ENCODE peak calls at places on chromosomes 4 and X, in ten cellular contexts. X, E, S, C, W, P, Z, G, M and B are unnamed samples.

GRCh38 chr4:111274486-111274885 is 651.6 kb upstream of the PITX2 start:
- DNase-seq in S (no peak), M (no peak), X (no peak), G (no peak), C (no peak), E (no peak), Z (no peak), P (no peak), W (no peak), B (no peak)

GRCh38 chr4:154329268-154329858 is 162.2 kb downstream of the DCHS2 start:
- DNase-seq in G (peak; percentile 45), P (peak; percentile 11), W (no peak), E (no peak), M (no peak), X (peak; percentile 56), C (no peak), Z (no peak), S (no peak), B (no peak)

GRCh38 chrX:13383907-13384306 is 64.1 kb upstream of the ATXN3L start:
- DNase-seq in Z (no peak), P (no peak), G (no peak), W (no peak), S (no peak), C (no peak), X (no peak), E (no peak), M (no peak), B (no peak)

GRCh38 chrX:10119399-10119990 is 37.3 kb upstream of the CLCN4 start:
- DNase-seq in W (no peak), P (peak; percentile 50), G (peak; percentile 68), C (peak; percentile 82), X (peak; percentile 86), E (peak; percentile 80), Z (peak; percentile 65), S (peak; percentile 89), M (peak; percentile 76), B (no peak)

GRCh38 chr4:186243331-186243730 is 16.0 kb downstream of the KLKB1 start:
- DNase-seq in P (no peak), C (no peak), E (no peak), G (no peak), X (no peak), M (no peak), S (no peak), Z (no peak), W (no peak), B (no peak)

GRCh38 chr4:32031026-32031425 is 1310.9 kb downstream of the PCDH7 start:
- DNase-seq in W (no peak), S (no peak), P (no peak), Z (no peak), M (no peak), X (no peak), C (no peak), E (no peak), G (no peak), B (no peak)

GRCh38 chrX:119234931-119235555 is 1.0 kb upstream of the PGRMC1 start:
- DNase-seq in C (no peak), S (no peak), E (no peak), X (peak; percentile 63), M (no peak), Z (peak; percentile 8), W (no peak), P (no peak), G (no peak), B (no peak)

GRCh38 chrX:105502336-105502735 is 281.8 kb upstream of the TEX13A start:
- DNase-seq in M (no peak), P (no peak), E (no peak), X (no peak), W (no peak), Z (no peak), C (no peak), G (no peak), S (no peak), B (no peak)

GRCh38 chrX:57821703-57822375 is 88.4 kb downstream of the ZXDA start:
- DNase-seq in M (peak; percentile 25), C (no peak), X (peak; percentile 43), W (no peak), P (peak; percentile 26), S (no peak), G (peak; percentile 83), E (peak; percentile 8), Z (peak; percentile 15), B (peak; percentile 47)

GRCh38 chrX:13373807-13374187 is 53.9 kb upstream of the ATXN3L start:
- DNase-seq in C (no peak), W (no peak), E (no peak), S (no peak), G (no peak), X (no peak), P (no peak), M (no peak), Z (no peak), B (no peak)

GRCh38 chr4:56655627-56656345 is 25.3 kb downstream of the HOPX start:
- DNase-seq in C (no peak), W (no peak), G (no peak), E (peak; percentile 10), M (peak; percentile 84), Z (no peak), P (no peak), X (no peak), S (no peak), B (peak; percentile 32)

GRCh38 chr4:127618427-127618826 is 14.3 kb upstream of the INTU start:
- DNase-seq in P (no peak), Z (no peak), S (no peak), W (no peak), M (no peak), C (no peak), G (no peak), X (no peak), E (no peak), B (no peak)

GRCh38 chr4:127623755-127624087 is 9.0 kb upstream of the INTU start:
- DNase-seq in P (no peak), W (peak; percentile 60), E (no peak), Z (no peak), S (no peak), M (no peak), C (no peak), G (no peak), X (no peak), B (peak; percentile 5)

GRCh38 chr4:127622621-127622922 is 10.2 kb upstream of the INTU start:
- DNase-seq in C (no peak), P (no peak), Z (no peak), W (no peak), M (no peak), S (no peak), X (no peak), G (no peak), E (no peak), B (no peak)

GRCh38 chr4:127624176-127624575 is 8.6 kb upstream of the INTU start:
- DNase-seq in C (no peak), G (no peak), W (no peak), X (no peak), S (no peak), M (no peak), Z (no peak), P (no peak), E (no peak), B (no peak)

GRCh38 chr4:127622923-127623754 is 9.6 kb upstream of the INTU start:
- DNase-seq in W (peak; percentile 76), S (no peak), P (no peak), C (no peak), M (peak; percentile 82), E (peak; percentile 13), G (no peak), Z (no peak), X (peak; percentile 94), B (peak; percentile 52)
- TF ChIP-seq CTCF in W (peak; percentile 32), S (no peak), P (no peak), C (no peak), M (peak; percentile 33), E (no peak), G (no peak), Z (no peak), X (peak; percentile 72), B (no peak)

GRCh38 chr4:183450108-183450507 is 5.7 kb downstream of the CDKN2AIP start:
- DNase-seq in P (no peak), S (no peak), G (no peak), E (no peak), Z (no peak), C (no peak), M (no peak), W (no peak), X (no peak), B (no peak)

GRCh38 chr4:183449193-183449888 is 4.9 kb downstream of the CDKN2AIP start:
- DNase-seq in P (no peak), M (no peak), C (no peak), X (no peak), S (no peak), Z (no peak), E (no peak), W (no peak), G (no peak), B (no peak)

GRCh38 chr4:183448436-183448835 is 4.0 kb downstream of the CDKN2AIP start:
- DNase-seq in P (no peak), G (no peak), E (no peak), X (no peak), W (no peak), S (no peak), C (no peak), Z (no peak), M (no peak), B (no peak)

GRCh38 chr4:183444953-183445543 is 612 bp downstream of the CDKN2AIP start:
- DNase-seq in S (peak; percentile 60), X (no peak), Z (peak; percentile 52), G (peak; percentile 61), M (peak; percentile 71), E (peak; percentile 52), P (peak; percentile 51), C (peak; percentile 46), W (peak; percentile 82), B (peak; percentile 80)

GRCh38 chr4:183447646-183448045 is 3.2 kb downstream of the CDKN2AIP start:
- DNase-seq in X (no peak), C (no peak), G (no peak), W (no peak), S (no peak), Z (no peak), M (no peak), E (no peak), P (no peak), B (no peak)
- H3K4me1 ChIP-seq in X (no peaks in the 10 kb centered on the region), C (peaks cover 62% of the 10 kb centered on the region), G (peaks cover 29% of the 10 kb centered on the region), W (peaks cover 44% of the 10 kb centered on the region), S (no peaks in the 10 kb centered on the region), Z (peaks cover 62% of the 10 kb centered on the region), M (peaks cover 36% of the 10 kb centered on the region), E (peaks cover 28% of the 10 kb centered on the region), P (peaks cover 9% of the 10 kb centered on the region), B (peaks cover 27% of the 10 kb centered on the region)

GRCh38 chr4:173374588-173374987 is 3.8 kb downstream of the SAP30 start:
- DNase-seq in G (no peak), X (no peak), W (no peak), P (no peak), M (no peak), E (no peak), Z (no peak), S (no peak), C (no peak), B (no peak)
- H3K4me3 ChIP-seq in G (no peak overlapping the region), X (no peak overlapping the region), W (no peak overlapping the region), P (no peak overlapping the region), M (no peak overlapping the region), E (no peak overlapping the region), Z (no peak overlapping the region), S (no peak overlapping the region), C (no peak overlapping the region), B (no peak overlapping the region)

DNA sequence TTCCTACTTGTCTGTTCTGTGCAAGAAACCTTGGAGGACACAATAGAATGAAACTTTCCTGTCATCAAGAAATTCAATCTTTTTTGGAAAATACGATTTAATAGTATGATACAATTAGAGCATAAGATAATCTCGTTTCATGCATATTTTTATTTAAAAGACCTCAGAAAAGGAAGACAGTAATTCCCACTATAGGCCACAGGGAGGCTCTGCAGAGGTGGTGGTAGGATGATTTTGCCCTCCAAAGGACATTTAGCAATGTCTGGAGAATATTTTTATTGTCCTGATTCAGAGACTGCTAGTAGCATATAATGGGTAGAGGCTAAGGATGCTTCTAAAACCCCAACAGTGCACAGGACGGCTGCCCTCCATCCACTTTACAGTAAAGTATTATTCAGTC is 68.7 kb downstream of the PAK3 start:
- DNase-seq in G (peak; percentile 20), W (no peak), X (no peak), C (no peak), P (peak; percentile 10), E (no peak), S (no peak), Z (no peak), M (peak; percentile 2), B (peak; percentile 1)
- TF ChIP-seq CTCF in G (peak; percentile 42), W (peak; percentile 27), X (peak; percentile 85), C (no peak), P (peak; percentile 25), E (peak; percentile 19), S (no peak), Z (no peak), M (peak; percentile 57), B (no peak)